ENCODE peak calls at places on chromosomes 3 and 15, in seven cellular contexts. A, V, O, M, S, Z and F are unnamed samples. For H3K4me1, the result is how much of the 10 kb centered on the place peaks cover.

GRCh38 chr3:71421475-71421819 is 162.1 kb downstream of the FOXP1 start:
- DNase-seq in O (no peak), M (no peak), A (no peak), Z (no peak), V (no peak), S (peak), F (no peak)

GRCh38 chr15:39586387-39587171 is 5.7 kb downstream of the THBS1 start:
- DNase-seq in O (peak), S (no peak), V (no peak), A (no peak), M (no peak), Z (no peak), F (no peak)

GRCh38 chr15:56496635-56497034 is 31.7 kb upstream of the MNS1 start:
- DNase-seq in M (no peak), V (no peak), Z (no peak), S (peak), O (peak), A (no peak), F (no peak)

GRCh38 chr15:83300826-83301225 is 16.4 kb upstream of the BNC1 start:
- DNase-seq in A (no peak), S (no peak), Z (no peak), V (no peak), M (no peak), O (peak), F (no peak)

GRCh38 chr15:74208901-74209559 is 6.4 kb upstream of the STRA6 start:
- DNase-seq in M (no peak), O (peak), S (no peak), V (no peak), A (no peak), Z (no peak), F (no peak)

GRCh38 chr3:112514527-112515128 is 15.4 kb upstream of the BTLA start:
- DNase-seq in O (no peak), Z (no peak), M (no peak), A (no peak), S (no peak), V (no peak), F (no peak)

GRCh38 chr15:78909160-78909695 is 35.6 kb downstream of the CTSH start:
- DNase-seq in A (no peak), V (no peak), Z (no peak), S (no peak), O (no peak), M (no peak), F (no peak)

GRCh38 chr3:83354205-83354604 is 1592.8 kb upstream of the GBE1 start:
- DNase-seq in M (no peak), V (no peak), Z (no peak), O (no peak), A (no peak), S (no peak), F (no peak)

GRCh38 chr15:39317225-39317624 is 263.7 kb upstream of the THBS1 start:
- DNase-seq in Z (no peak), M (no peak), S (no peak), A (no peak), O (no peak), V (no peak), F (no peak)

GRCh38 chr3:183824761-183825379 is 507 bp downstream of the MAP6D1 start:
- DNase-seq in A (peak), V (no peak), M (no peak), Z (peak), O (peak), S (no peak), F (peak)

GRCh38 chr3:38998086-38998485 is 53.7 kb downstream of the SCN11A start:
- DNase-seq in S (no peak), M (no peak), A (no peak), V (no peak), O (no peak), Z (no peak), F (no peak)

GRCh38 chr3:110814170-110815007 is 257.2 kb upstream of the NECTIN3 start:
- DNase-seq in V (no peak), S (no peak), A (no peak), Z (no peak), M (no peak), O (peak), F (no peak)

GRCh38 chr15:90765966-90766365 is 48.8 kb downstream of the BLM start:
- DNase-seq in M (no peak), S (no peak), Z (no peak), A (no peak), V (no peak), O (no peak), F (no peak)

GRCh38 chr3:177466076-177466475 is 268.8 kb upstream of the TBL1XR1 start:
- DNase-seq in O (peak), S (no peak), M (no peak), Z (no peak), V (no peak), A (no peak), F (no peak)

GRCh38 chr3:14549256-14549931 is 9.3 kb upstream of the GRIP2 start:
- DNase-seq in A (no peak), O (no peak), V (no peak), Z (no peak), M (no peak), S (peak), F (no peak)

GRCh38 chr15:85748729-85749128 is 46.0 kb downstream of the KLHL25 start:
- DNase-seq in M (peak), V (no peak), S (no peak), A (no peak), Z (no peak), O (no peak), F (no peak)

GRCh38 chr3:78988324-78988723 is 779.5 kb downstream of the ROBO1 start:
- DNase-seq in V (no peak), M (no peak), S (no peak), O (peak), A (no peak), Z (no peak), F (no peak)

GRCh38 chr3:194296832-194297666 is 54.1 kb downstream of the CPN2 start:
- DNase-seq in S (no peak), V (peak), Z (no peak), A (peak), O (peak), M (no peak), F (peak)

GRCh38 chr15:88506628-88507027 is 39.1 kb downstream of the MRPS11 start:
- DNase-seq in M (no peak), S (no peak), V (no peak), Z (no peak), O (no peak), A (no peak), F (no peak)

GRCh38 chr3:151315136-151315535 is 1.5 kb downstream of the GPR87 start:
- DNase-seq in S (no peak), M (no peak), A (no peak), V (no peak), O (peak), Z (no peak), F (no peak)

GRCh38 chr15:101451886-101452285 is 37.6 kb downstream of the PCSK6 start:
- DNase-seq in Z (no peak), A (no peak), M (no peak), O (peak), S (no peak), V (peak), F (no peak)

GRCh38 chr3:112394008-112394616 is 61.2 kb downstream of the CD200 start:
- DNase-seq in V (no peak), A (peak), S (no peak), Z (no peak), M (peak), O (peak), F (no peak)

GRCh38 chr3:8837172-8837571 is 67.8 kb upstream of the OXTR start:
- DNase-seq in S (no peak), O (peak), M (no peak), Z (no peak), A (no peak), V (no peak), F (no peak)

GRCh38 chr15:99296386-99296785 is 45.1 kb downstream of the LRRC28 start:
- DNase-seq in A (no peak), Z (no peak), S (no peak), M (no peak), O (no peak), V (no peak), F (no peak)

GRCh38 chr3:52827441-52827840 is 3.0 kb downstream of the ITIH4 start:
- DNase-seq in M (no peak), S (no peak), A (no peak), V (no peak), O (peak), Z (no peak), F (no peak)

GRCh38 chr3:136135039-136135802 is 60.9 kb downstream of the MSL2 start:
- DNase-seq in S (no peak), A (no peak), O (peak), Z (no peak), V (no peak), M (no peak), F (no peak)

GRCh38 chr15:78340243-78341056 is at the start of gene CRABP1:
- DNase-seq in M (no peak), O (no peak), S (no peak), Z (no peak), V (no peak), A (no peak), F (no peak)

GRCh38 chr3:13843351-13843750 is 36.5 kb downstream of the WNT7A start:
- DNase-seq in A (no peak), Z (no peak), V (no peak), S (no peak), O (no peak), M (no peak), F (no peak)

GRCh38 chr15:70580958-70581357 is 182.4 kb downstream of the UACA start:
- DNase-seq in S (no peak), V (no peak), O (no peak), Z (no peak), M (no peak), A (no peak), F (no peak)

GRCh38 chr3:60893946-60894345 is 357.3 kb downstream of the FHIT start:
- DNase-seq in A (no peak), V (no peak), O (no peak), M (no peak), S (no peak), Z (no peak), F (no peak)

GRCh38 chr3:43344520-43344919 is 58.2 kb downstream of the SNRK start:
- DNase-seq in M (no peak), A (no peak), O (no peak), Z (no peak), V (no peak), S (no peak), F (no peak)

GRCh38 chr3:129553771-129554170 is 10.8 kb downstream of the H1-8 start:
- DNase-seq in O (no peak), S (peak), Z (no peak), V (no peak), M (no peak), A (peak), F (no peak)

GRCh38 chr3:49867871-49868321 is 1.8 kb downstream of the CAMKV start:
- DNase-seq in S (peak), O (peak), M (no peak), A (no peak), V (peak), Z (peak), F (no peak)

GRCh38 chr3:124552224-124552623 is 178.0 kb upstream of the UMPS start:
- DNase-seq in A (no peak), M (peak), V (no peak), O (no peak), Z (no peak), S (no peak), F (peak)

GRCh38 chr3:182364323-182364722 is 429.0 kb upstream of the ATP11B start:
- DNase-seq in A (no peak), O (no peak), Z (no peak), S (no peak), V (no peak), M (no peak), F (peak)

GRCh38 chr15:39215006-39215405 is 365.9 kb upstream of the THBS1 start:
- DNase-seq in V (no peak), Z (no peak), O (no peak), A (no peak), M (no peak), S (no peak), F (no peak)

GRCh38 chr3:15633159-15633558 is 31.6 kb downstream of the BTD start:
- DNase-seq in Z (no peak), A (no peak), O (no peak), V (no peak), S (no peak), M (no peak), F (no peak)

GRCh38 chr3:15637131-15637951 is 35.8 kb downstream of the BTD start:
- DNase-seq in S (no peak), O (no peak), A (no peak), M (no peak), Z (no peak), V (no peak), F (no peak)

GRCh38 chr3:15636028-15636709 is 34.6 kb downstream of the BTD start:
- DNase-seq in A (peak), S (peak), V (no peak), M (no peak), Z (no peak), O (peak), F (no peak)

GRCh38 chr3:15633766-15634588 is 32.4 kb downstream of the BTD start:
- DNase-seq in O (no peak), S (no peak), A (no peak), V (no peak), Z (no peak), M (no peak), F (no peak)

DNA sequence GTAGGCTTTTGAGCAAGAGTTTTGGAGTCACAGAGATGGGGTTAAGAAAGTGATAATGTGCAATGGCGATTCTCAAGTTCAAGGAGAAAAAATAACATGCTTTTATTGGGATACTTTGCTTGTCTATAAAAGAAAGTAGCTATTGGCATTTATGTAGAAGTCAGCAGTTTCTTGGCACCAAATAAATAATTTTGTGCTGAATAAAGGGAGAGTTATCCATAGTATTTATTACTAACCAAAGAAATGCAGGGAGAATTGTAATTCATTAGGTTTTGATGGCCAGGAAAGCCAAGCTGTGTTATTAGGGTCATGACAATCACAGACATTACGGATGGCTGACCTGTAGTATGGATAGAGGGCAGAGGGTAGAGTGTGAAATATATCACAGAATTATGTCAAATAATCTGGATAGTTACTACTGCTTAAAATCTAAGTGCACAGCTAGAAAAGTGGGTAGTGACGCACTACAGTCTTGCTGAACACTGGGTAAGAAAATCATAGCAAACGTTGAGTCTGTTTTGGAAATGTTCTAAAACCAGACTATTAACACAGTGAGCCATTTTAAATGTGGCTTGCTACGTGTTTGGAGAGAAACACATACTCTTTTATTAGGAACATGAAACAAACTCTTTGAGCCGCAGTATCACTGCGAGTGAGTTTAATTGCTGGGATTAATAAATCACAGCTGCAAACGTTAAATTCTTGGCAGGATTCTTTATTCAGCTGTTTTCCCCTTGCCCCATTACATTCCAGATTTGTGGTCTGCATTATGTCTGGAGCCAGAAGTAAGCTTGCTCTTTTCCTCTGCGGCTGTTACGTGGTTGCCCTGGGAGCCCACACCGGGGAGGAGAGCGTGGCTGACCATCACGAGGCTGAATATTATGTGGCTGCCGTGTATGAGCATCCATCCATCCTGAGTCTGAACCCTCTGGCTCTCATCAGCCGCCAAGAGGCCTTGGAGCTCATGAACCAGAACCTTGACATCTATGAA is 33.4 kb downstream of the BTD start:
- DNase-seq in A (peak), V (peak), S (no peak), M (no peak), Z (no peak), O (peak), F (no peak)
- H3K4me1 ChIP-seq in A (half or more), V (under half), S (under half), M (under half), Z (under half), O (under half), F (under half)

DNA sequence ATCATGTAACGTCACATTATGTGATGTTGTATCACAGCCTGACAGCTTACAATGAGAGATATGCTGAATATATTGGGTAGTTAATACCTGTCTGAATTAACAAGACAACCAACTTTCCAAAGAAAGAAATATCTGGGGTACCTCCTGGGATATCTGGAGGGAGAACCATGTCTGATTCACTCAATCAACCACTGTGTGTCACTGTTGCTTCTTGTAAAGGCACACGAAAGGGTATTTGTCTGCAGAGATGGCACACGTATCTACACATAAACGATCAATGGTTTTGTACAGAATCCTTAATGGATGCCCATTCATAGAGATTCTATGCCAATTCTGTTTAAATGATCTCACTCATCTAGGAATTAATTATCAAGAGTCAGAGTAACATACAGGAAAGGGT is 252.1 kb upstream of the TMCO5A start:
- DNase-seq in Z (no peak), A (no peak), V (no peak), O (peak), M (no peak), S (peak), F (no peak)
- TF ChIP-seq CTCF in Z (no peak), A (no peak), V (no peak), O (peak), M (no peak), S (peak), F (no peak)

DNA sequence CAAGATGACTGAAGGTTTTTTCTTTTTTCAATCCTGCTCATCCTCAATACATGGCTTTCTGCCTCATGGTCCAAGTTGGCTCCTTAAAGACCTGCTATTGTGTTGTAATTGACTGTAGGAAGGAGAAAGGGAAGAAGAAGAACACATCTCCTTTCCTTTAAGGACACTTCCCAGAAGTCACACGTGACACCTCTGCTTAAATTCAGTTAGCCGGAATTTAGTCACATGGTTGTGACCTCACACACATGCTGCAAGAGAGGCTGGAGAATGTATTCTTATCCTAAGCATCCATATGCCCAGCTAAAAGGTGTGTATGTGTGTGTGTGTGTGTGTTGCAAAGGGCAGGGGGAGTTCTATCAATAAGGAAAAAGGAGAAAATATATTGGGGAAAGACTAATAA is 185.8 kb upstream of the IL12A start:
- DNase-seq in S (no peak), O (no peak), M (no peak), Z (no peak), A (no peak), V (no peak), F (no peak)
- H3K4me1 ChIP-seq in S (under half), O (under half), M (under half), Z (under half), A (under half), V (under half), F (under half)

DNA sequence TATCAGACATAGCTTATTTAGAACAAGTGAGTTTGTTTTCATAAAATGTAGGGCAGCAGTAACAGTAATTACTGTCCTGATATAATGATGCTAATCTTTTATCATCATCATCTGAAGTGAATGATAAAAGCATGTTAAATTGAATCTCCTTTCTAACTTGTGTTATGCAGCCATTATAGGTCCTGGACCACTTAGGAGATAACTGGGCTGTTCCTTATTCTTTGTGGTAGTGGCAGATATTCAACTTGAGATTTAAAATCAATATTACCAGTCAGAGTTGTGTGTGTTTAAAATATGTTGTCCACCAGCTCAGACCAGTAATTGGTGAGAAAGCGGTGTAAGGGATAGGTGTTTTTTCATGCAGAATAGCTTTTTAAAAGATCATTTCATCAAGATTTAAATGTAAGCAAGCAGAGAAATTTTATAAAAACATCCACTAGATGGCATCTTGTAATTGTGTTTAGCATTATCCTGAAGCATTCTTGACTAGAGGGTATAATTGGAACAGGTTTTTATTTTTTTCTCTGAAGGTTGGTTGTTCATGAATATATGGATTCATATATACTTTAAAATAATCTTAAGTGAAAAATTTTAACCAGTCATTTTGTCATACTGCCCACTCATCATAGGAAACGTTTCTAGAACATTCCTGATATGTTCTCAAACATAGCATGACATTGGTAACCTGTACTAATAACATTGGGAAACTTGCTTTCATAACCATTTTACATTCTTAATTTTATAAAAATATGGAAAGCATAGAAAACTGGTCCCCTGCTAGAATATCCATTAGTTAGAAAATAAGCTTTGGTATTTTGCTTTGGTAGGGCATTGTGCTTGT is 153.9 kb downstream of the BBX start:
- DNase-seq in Z (no peak), O (peak), A (no peak), S (peak), M (no peak), V (no peak), F (no peak)
- TF ChIP-seq CTCF in Z (peak), O (peak), A (peak), S (peak), M (peak), V (peak), F (no peak)